ENCODE peak calls at places on chromosomes 3 and 15, in nine cellular contexts. A, J, D, X, O, Z, E, N and Y are unnamed samples.

GRCh38 chr15:26867199-26868007 is 541 bp downstream of the GABRA5 start:
- DNase-seq in E (no peak), O (no peak), X (no peak), D (no peak), Z (peak; percentile 22), J (no peak), N (no peak), A (no peak), Y (no peak)

GRCh38 chr3:182979103-182979697 is 1.1 kb downstream of the DCUN1D1 start:
- DNase-seq in O (no peak), A (no peak), E (peak; percentile 34), D (no peak), J (peak; percentile 23), N (no peak), Z (no peak), X (no peak), Y (peak; percentile 47)

GRCh38 chr15:65732698-65733097 is 59.4 kb downstream of the DENND4A start:
- DNase-seq in X (no peak), J (no peak), D (no peak), O (no peak), Z (no peak), N (no peak), E (no peak), A (no peak), Y (no peak)

GRCh38 chr3:43907508-43907858 is 216.7 kb downstream of the ABHD5 start:
- DNase-seq in E (no peak), X (no peak), Z (no peak), O (no peak), D (no peak), A (no peak), J (no peak), N (no peak), Y (no peak)

GRCh38 chr15:31457631-31458526 is 131.2 kb downstream of the KLF13 start:
- DNase-seq in O (peak; percentile 79), A (no peak), N (no peak), X (no peak), Z (no peak), D (no peak), E (no peak), J (peak; percentile 47), Y (no peak)

GRCh38 chr3:15606434-15606891 is 4.9 kb downstream of the BTD start:
- DNase-seq in X (no peak), J (no peak), A (no peak), O (no peak), E (no peak), D (no peak), Z (no peak), N (no peak), Y (no peak)

GRCh38 chr3:10928396-10928960 is 64.1 kb upstream of the SLC6A1 start:
- DNase-seq in N (no peak), J (no peak), D (no peak), E (no peak), A (no peak), O (no peak), X (no peak), Z (no peak), Y (no peak)

GRCh38 chr3:4814904-4815574 is 164.2 kb upstream of the BHLHE40 start:
- DNase-seq in J (no peak), A (no peak), N (no peak), X (peak; percentile 11), E (no peak), Z (no peak), D (no peak), O (no peak), Y (no peak)

GRCh38 chr15:68411276-68411675 is 20.7 kb downstream of the ITGA11 start:
- DNase-seq in E (no peak), D (no peak), Z (no peak), O (no peak), A (no peak), X (no peak), J (no peak), N (no peak), Y (no peak)

GRCh38 chr15:32818758-32819405 is 101.1 kb downstream of the GREM1 start:
- DNase-seq in E (no peak), N (no peak), Z (no peak), D (no peak), X (no peak), O (peak; percentile 72), A (peak; percentile 77), J (peak; percentile 60), Y (no peak)

GRCh38 chr15:38857814-38858213 is 293.2 kb upstream of the RASGRP1 start:
- DNase-seq in Z (no peak), O (no peak), E (no peak), X (no peak), A (no peak), D (no peak), J (no peak), N (no peak), Y (no peak)

GRCh38 chr15:95329362-95329761 is 1001.1 kb upstream of the NR2F2 start:
- DNase-seq in J (no peak), E (no peak), A (no peak), D (no peak), O (no peak), N (no peak), Z (no peak), X (no peak), Y (no peak)

GRCh38 chr15:60392601-60392985 is 5.2 kb downstream of the ANXA2 start:
- DNase-seq in D (no peak), J (peak; percentile 80), X (no peak), Z (no peak), E (no peak), A (peak; percentile 71), O (peak; percentile 69), N (no peak), Y (no peak)

GRCh38 chr15:64232400-64232799 is 69.6 kb upstream of the PPIB start:
- DNase-seq in Z (no peak), N (no peak), E (no peak), A (no peak), D (no peak), O (no peak), X (no peak), J (peak; percentile 82), Y (peak; percentile 55)

GRCh38 chr3:184615396-184615795 is 53.8 kb downstream of the EPHB3 start:
- DNase-seq in O (no peak), Z (no peak), N (no peak), D (no peak), J (no peak), A (no peak), E (no peak), X (no peak), Y (no peak)

GRCh38 chr3:157027861-157028745 is 131.8 kb downstream of the CCNL1 start:
- DNase-seq in Z (no peak), A (no peak), E (no peak), D (no peak), N (no peak), J (no peak), X (no peak), O (no peak), Y (no peak)

GRCh38 chr3:124557433-124558232 is 172.6 kb upstream of the UMPS start:
- DNase-seq in D (no peak), N (no peak), O (no peak), J (peak; percentile 82), X (no peak), Z (no peak), E (no peak), A (no peak), Y (peak; percentile 20)

GRCh38 chr3:128849776-128850542 is 29.5 kb upstream of the ACAD9 start:
- DNase-seq in O (no peak), X (no peak), E (peak; percentile 27), D (no peak), N (no peak), Z (no peak), J (peak; percentile 54), A (no peak), Y (peak; percentile 57)

GRCh38 chr15:55739641-55740040 is 3.3 kb downstream of the PRTG start:
- DNase-seq in E (no peak), A (no peak), O (no peak), J (no peak), Z (no peak), D (no peak), X (no peak), N (no peak), Y (no peak)

GRCh38 chr15:88898736-88899135 is 3.4 kb upstream of the HAPLN3 start:
- DNase-seq in D (no peak), N (no peak), A (no peak), J (no peak), E (no peak), O (no peak), X (no peak), Z (no peak), Y (no peak)

GRCh38 chr3:118781879-118782278 is 252.8 kb downstream of the IGSF11 start:
- DNase-seq in Z (no peak), O (no peak), X (no peak), N (no peak), A (no peak), E (no peak), D (no peak), J (no peak), Y (no peak)

GRCh38 chr3:106629215-106629832 is 747.9 kb upstream of the CCDC54 start:
- DNase-seq in X (no peak), Z (no peak), A (no peak), O (no peak), E (no peak), D (no peak), J (no peak), N (no peak), Y (peak; percentile 11)

GRCh38 chr3:47542614-47543173 is 29.2 kb upstream of the ELP6 start:
- DNase-seq in Z (no peak), O (no peak), J (no peak), D (no peak), X (no peak), E (no peak), N (peak; percentile 33), A (no peak), Y (no peak)